ENCODE peak calls at places on chromosomes 6 and 20, in four cellular contexts. H is OCI-LY7, Q is A549, M is colonic mucosa. B is an unnamed sample.

GRCh38 chr6:34284563-34285545 is 36.0 kb upstream of the SMIM29 start:
- DNase-seq in Q (no peak), M (peak), H (peak), B (no peak)

GRCh38 chr20:53194891-53195290 is 222.7 kb downstream of the TSHZ2 start:
- DNase-seq in H (no peak), M (no peak), Q (no peak), B (no peak)

GRCh38 chr6:4336778-4337442 is 201.5 kb upstream of the ECI2 start:
- DNase-seq in Q (no peak), M (no peak), H (no peak), B (no peak)

GRCh38 chr20:50611128-50611810 is 80.1 kb downstream of the RIPOR3 start:
- DNase-seq in M (no peak), H (no peak), Q (no peak), B (no peak)

GRCh38 chr6:7313505-7314165 is 636 bp upstream of the SSR1 start:
- DNase-seq in H (no peak), Q (no peak), M (peak), B (no peak)

GRCh38 chr20:33793011-33793931 is 17.9 kb upstream of the CHMP4B start:
- DNase-seq in Q (no peak), H (no peak), M (no peak), B (no peak)

GRCh38 chr6:11043961-11044711 is at the start of gene ELOVL2:
- DNase-seq in M (no peak), Q (peak), H (no peak), B (peak)

GRCh38 chr20:57787151-57787968 is 77.5 kb upstream of the PMEPA1 start:
- DNase-seq in H (no peak), M (no peak), Q (no peak), B (no peak)

GRCh38 chr6:3796396-3796795 is 44.9 kb upstream of the PXDC1 start:
- DNase-seq in H (no peak), Q (no peak), M (no peak), B (no peak)

GRCh38 chr6:43883698-43884659 is 114.0 kb downstream of the VEGFA start:
- DNase-seq in H (peak), M (no peak), Q (no peak), B (peak)

GRCh38 chr20:48298851-48299484 is 513.7 kb upstream of the SULF2 start:
- DNase-seq in Q (peak), H (no peak), M (no peak), B (no peak)

GRCh38 chr6:33925869-33926268 is 122.1 kb upstream of the MLN start:
- DNase-seq in H (no peak), Q (no peak), M (no peak), B (no peak)

GRCh38 chr6:148928811-148929210 is 182.0 kb downstream of the UST start:
- DNase-seq in Q (no peak), H (no peak), M (no peak), B (no peak)

GRCh38 chr6:65189344-65189743 is 517.7 kb downstream of the EYS start:
- DNase-seq in M (no peak), Q (no peak), H (no peak), B (no peak)

GRCh38 chr6:93088675-93089575 is 330.4 kb downstream of the EPHA7 start:
- DNase-seq in M (no peak), H (no peak), Q (no peak), B (no peak)

GRCh38 chr20:57589728-57590484 is 29.0 kb downstream of the PCK1 start:
- DNase-seq in Q (no peak), H (no peak), M (peak), B (no peak)

GRCh38 chr6:114020223-114020622 is 49.3 kb upstream of the HDAC2 start:
- DNase-seq in Q (no peak), M (no peak), H (no peak), B (no peak)

GRCh38 chr6:169071394-169071793 is 182.3 kb downstream of the THBS2 start:
- DNase-seq in H (no peak), M (no peak), Q (no peak), B (no peak)

GRCh38 chr6:169069361-169069760 is 184.3 kb downstream of the THBS2 start:
- DNase-seq in Q (no peak), M (no peak), H (no peak), B (no peak)

GRCh38 chr6:169072127-169073042 is 181.3 kb downstream of the THBS2 start:
- DNase-seq in Q (no peak), H (no peak), M (no peak), B (no peak)

GRCh38 chr6:169073311-169073710 is 180.3 kb downstream of the THBS2 start:
- DNase-seq in H (no peak), Q (no peak), M (no peak), B (no peak)

GRCh38 chr6:169070506-169071176 is 183.0 kb downstream of the THBS2 start:
- DNase-seq in H (no peak), Q (peak), M (peak), B (no peak)
- TF ChIP-seq CTCF in H (no peak), Q (peak), M (no peak), B (no peak)

GRCh38 chr20:44041001-44041400 is 126.3 kb downstream of the TOX2 start:
- DNase-seq in Q (no peak), H (no peak), M (no peak), B (no peak)
- TF ChIP-seq CTCF in Q (no peak), H (no peak), M (no peak), B (no peak)

GRCh38 chr6:52697903-52698302 is 27.0 kb downstream of the TMEM14A start:
- DNase-seq in H (no peak), Q (peak), M (no peak), B (no peak)
- TF ChIP-seq CTCF in H (peak), Q (no peak), M (no peak), B (no peak)

GRCh38 chr6:37489697-37490336 is 9.9 kb downstream of the CCDC167 start:
- DNase-seq in M (no peak), H (peak), Q (no peak), B (no peak)
- TF ChIP-seq CTCF in M (no peak), H (peak), Q (no peak), B (no peak)

GRCh38 chr20:537983-538382 is 5.6 kb downstream of the CSNK2A1 start:
- DNase-seq in Q (no peak), M (no peak), H (no peak), B (no peak)

GRCh38 chr20:539848-540247 is 3.7 kb downstream of the CSNK2A1 start:
- DNase-seq in H (no peak), Q (no peak), M (peak), B (no peak)

GRCh38 chr20:539236-539635 is 4.4 kb downstream of the CSNK2A1 start:
- DNase-seq in Q (no peak), H (no peak), M (no peak), B (no peak)

GRCh38 chr20:542777-543368 is 717 bp downstream of the CSNK2A1 start:
- DNase-seq in H (peak), Q (peak), M (peak), B (peak)

GRCh38 chr20:540391-541201 is 3.0 kb downstream of the CSNK2A1 start:
- DNase-seq in M (no peak), Q (no peak), H (no peak), B (no peak)
- TF ChIP-seq CTCF in M (no peak), Q (no peak), H (peak), B (no peak)

DNA sequence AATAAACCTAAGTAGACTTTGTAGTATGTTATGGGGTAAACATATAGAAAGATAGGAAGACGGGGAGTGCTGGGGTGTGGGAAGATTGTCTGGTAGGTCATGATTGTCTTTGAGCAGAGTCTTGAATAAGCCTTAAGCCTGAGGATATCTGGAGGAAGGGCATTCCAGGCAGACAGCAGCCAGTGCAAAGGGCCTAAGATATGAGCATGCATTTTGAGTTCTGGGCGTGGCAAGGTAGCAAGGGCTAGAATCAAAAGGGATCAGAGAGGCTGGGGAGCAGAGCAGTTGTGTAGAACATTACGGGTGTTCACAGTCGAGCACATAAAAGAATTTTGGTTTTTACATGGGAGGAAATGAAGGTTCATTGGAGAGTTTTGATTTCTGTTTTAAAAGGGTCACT is 14.3 kb downstream of the BICRAL start:
- DNase-seq in H (no peak), M (no peak), Q (no peak), B (no peak)
- TF ChIP-seq CTCF in H (no peak), M (no peak), Q (no peak), B (no peak)

B was measured in GM13976.